ENCODE peak calls at places on chromosomes 12 and 14, in eight cellular contexts. T, H, K, F, R, Z, W and C are unnamed samples.

GRCh38 chr12:59087077-59087673 is 166.9 kb upstream of the LRIG3 start:
- DNase-seq in F (no peak), K (no peak), R (no peak), H (peak; percentile 48), T (no peak), Z (peak; percentile 37), W (peak; percentile 54), C (peak; percentile 19)

GRCh38 chr12:15883536-15883935 is 1.3 kb downstream of the STRAP start:
- DNase-seq in F (no peak), T (no peak), K (no peak), H (no peak), R (no peak), W (peak; percentile 65), Z (peak; percentile 29), C (no peak)

GRCh38 chr12:100348657-100349454 is 8.0 kb upstream of the SLC17A8 start:
- DNase-seq in H (peak; percentile 57), W (peak; percentile 54), R (no peak), T (no peak), Z (peak; percentile 29), K (no peak), F (no peak), C (peak; percentile 32)

GRCh38 chr12:131349397-131350127 is 361.3 kb upstream of the SFSWAP start:
- DNase-seq in W (no peak), R (no peak), K (no peak), Z (no peak), H (no peak), T (peak; percentile 57), F (no peak), C (no peak)

GRCh38 chr12:71469235-71469873 is 29.8 kb downstream of the LGR5 start:
- DNase-seq in K (no peak), F (peak; percentile 26), W (peak; percentile 9), H (peak; percentile 67), Z (peak; percentile 14), R (no peak), T (no peak), C (no peak)

GRCh38 chr12:6165418-6165817 is 34.8 kb upstream of the CD9 start:
- DNase-seq in W (peak; percentile 78), Z (no peak), K (no peak), H (no peak), F (no peak), R (no peak), T (no peak), C (no peak)

GRCh38 chr12:30764251-30764650 is 9.5 kb upstream of the CAPRIN2 start:
- DNase-seq in R (no peak), T (no peak), K (no peak), W (no peak), Z (no peak), H (no peak), F (no peak), C (no peak)

GRCh38 chr12:101089271-101089670 is 120.8 kb downstream of the SLC5A8 start:
- DNase-seq in R (no peak), T (no peak), F (no peak), K (no peak), Z (no peak), W (no peak), H (no peak), C (no peak)

GRCh38 chr14:92948647-92949046 is 25.7 kb downstream of the CHGA start:
- DNase-seq in R (no peak), W (no peak), Z (no peak), H (no peak), T (no peak), F (no peak), K (no peak), C (no peak)

GRCh38 chr14:33556382-33557121 is 394.3 kb downstream of the EGLN3 start:
- DNase-seq in H (peak; percentile 72), F (no peak), Z (peak; percentile 25), R (no peak), K (no peak), W (peak; percentile 63), T (no peak), C (no peak)

DNA sequence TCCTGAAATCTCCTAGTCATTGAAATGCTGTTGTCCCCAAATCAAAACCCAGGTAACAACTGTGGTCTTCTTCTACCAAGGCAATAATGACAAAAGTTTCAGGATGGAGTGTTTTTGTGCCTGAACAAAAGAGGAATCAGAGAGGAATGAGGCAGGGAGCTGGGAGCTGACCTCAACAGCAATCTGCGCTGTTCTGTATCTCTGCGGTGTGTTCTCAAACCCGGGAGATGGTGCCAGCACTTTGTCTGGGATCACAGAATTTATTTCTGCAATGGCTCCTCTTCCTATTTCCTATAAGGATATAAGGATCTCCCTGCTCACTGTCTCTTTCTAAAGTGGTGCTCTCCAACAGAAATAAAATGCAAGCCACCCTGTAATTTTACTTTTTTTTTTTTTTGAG is 449 bp upstream of the GLT8D2 start:
- DNase-seq in T (no peak), K (no peak), F (no peak), H (no peak), R (no peak), Z (no peak), W (peak; percentile 57), C (no peak)
- H3K4me3 ChIP-seq in T (peak overlapping the region; percentile 49), K (no peak overlapping the region), F (peak overlapping the region; percentile 67), H (peak overlapping the region; percentile 57), R (peak overlapping the region; percentile 50), Z (peak overlapping the region; percentile 64), W (peak overlapping the region; percentile 82), C (peak overlapping the region; percentile 55)

DNA sequence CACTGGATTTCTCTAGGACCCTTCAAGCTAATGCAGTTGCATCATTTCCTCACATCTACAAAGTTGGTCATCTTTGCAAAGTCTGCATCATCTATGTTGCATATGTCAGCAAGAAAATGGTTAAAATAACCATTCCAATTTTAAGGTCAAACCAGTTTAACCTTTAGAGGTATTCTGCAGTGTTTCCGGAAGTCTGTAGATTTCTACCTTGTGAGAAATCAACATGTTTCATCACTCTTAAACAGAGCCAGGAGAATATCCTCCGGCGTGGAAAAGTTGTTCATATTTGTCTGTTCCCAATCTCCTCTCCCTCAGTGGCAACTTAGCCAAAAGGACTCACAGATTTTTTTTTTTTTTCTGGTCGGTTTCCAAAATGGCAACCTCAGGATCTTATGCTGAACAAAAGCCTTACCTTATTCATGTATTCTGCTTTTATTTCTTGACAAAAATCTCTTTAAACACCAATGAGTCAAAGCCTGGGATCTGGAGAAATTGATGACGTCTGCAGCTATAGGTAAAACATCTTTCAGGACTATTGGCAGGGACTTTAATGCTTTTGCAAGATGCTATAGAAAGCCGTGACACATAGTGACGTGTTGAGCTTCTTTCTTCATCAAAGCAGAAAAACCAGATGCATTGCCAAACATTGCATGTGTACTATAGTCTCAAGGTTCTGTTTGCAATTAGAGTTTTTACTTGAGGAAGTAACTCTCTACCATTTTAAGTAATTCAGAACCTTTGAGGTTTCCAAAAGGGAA is 16.0 kb upstream of the CDK17 start:
- DNase-seq in R (no peak), W (peak; percentile 97), Z (peak; percentile 78), H (peak; percentile 95), T (no peak), K (no peak), F (peak; percentile 60), C (no peak)
- H3K4me3 ChIP-seq in R (no peak overlapping the region), W (peak overlapping the region; percentile 34), Z (no peak overlapping the region), H (no peak overlapping the region), T (no peak overlapping the region), K (no peak overlapping the region), F (no peak overlapping the region), C (no peak overlapping the region)

DNA sequence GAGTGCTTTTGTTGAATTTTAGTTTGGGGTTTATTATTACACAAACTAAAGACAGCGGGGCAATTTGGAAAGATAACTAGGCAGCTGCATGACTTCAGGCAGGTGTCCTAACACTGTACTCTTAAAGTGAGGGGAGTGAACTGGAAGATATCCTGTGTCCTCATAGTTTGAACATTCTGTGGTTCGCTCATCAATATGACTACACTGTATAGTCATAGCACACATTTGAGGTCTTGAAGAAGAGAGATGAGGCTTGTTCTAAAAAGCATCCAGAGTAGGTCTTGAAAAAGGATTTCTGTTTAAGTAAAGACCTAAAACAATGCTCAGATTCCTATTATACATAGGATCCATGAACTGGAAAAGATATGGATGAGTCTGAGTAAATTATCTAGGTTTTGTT is 1.8 kb upstream of the MAP3K9 start:
- DNase-seq in R (no peak), K (no peak), W (no peak), Z (no peak), T (no peak), H (no peak), F (no peak), C (no peak)
- H3K4me3 ChIP-seq in R (no peak overlapping the region), K (no peak overlapping the region), W (no peak overlapping the region), Z (no peak overlapping the region), T (no peak overlapping the region), H (no peak overlapping the region), F (no peak overlapping the region), C (no peak overlapping the region)

GRCh38 chr12:8917751-8918150 is 3.4 kb downstream of the PHC1 start:
- DNase-seq in Z (peak; percentile 3), T (no peak), W (no peak), R (no peak), F (no peak), H (peak; percentile 25), K (no peak), C (no peak)
- H3K4me3 ChIP-seq in Z (no peak overlapping the region), T (no peak overlapping the region), W (no peak overlapping the region), R (no peak overlapping the region), F (no peak overlapping the region), H (no peak overlapping the region), K (no peak overlapping the region), C (no peak overlapping the region)

GRCh38 chr12:4134833-4135597 is 138.5 kb upstream of the CCND2 start:
- DNase-seq in Z (no peak), W (no peak), R (no peak), T (no peak), F (no peak), K (no peak), H (no peak), C (no peak)

GRCh38 chr12:4137015-4137414 is 136.5 kb upstream of the CCND2 start:
- DNase-seq in R (no peak), H (no peak), T (no peak), K (no peak), F (no peak), Z (no peak), W (no peak), C (no peak)

GRCh38 chr12:4133029-4133428 is 140.5 kb upstream of the CCND2 start:
- DNase-seq in F (no peak), R (no peak), W (no peak), K (no peak), T (no peak), Z (no peak), H (no peak), C (no peak)

GRCh38 chr12:4134434-4134762 is 139.2 kb upstream of the CCND2 start:
- DNase-seq in W (no peak), R (no peak), F (no peak), T (no peak), K (no peak), H (no peak), Z (no peak), C (no peak)

GRCh38 chr12:4133636-4134433 is 139.7 kb upstream of the CCND2 start:
- DNase-seq in H (no peak), Z (no peak), F (no peak), W (no peak), K (no peak), R (no peak), T (no peak), C (no peak)
- H3K4me3 ChIP-seq in H (no peak overlapping the region), Z (no peak overlapping the region), F (no peak overlapping the region), W (no peak overlapping the region), K (no peak overlapping the region), R (no peak overlapping the region), T (no peak overlapping the region), C (no peak overlapping the region)